ENCODE peak calls at places on chromosomes 6 and 20, in eight cellular contexts. J is GM19239; G is globus pallidus; I is anterior cingulate cortex; E is stimulated activated CD8-positive, alpha-beta memory T cell treated with anti-CD3 and anti-CD28 coated beads, Interleukin-12 subunit alpha, Interleukin-12 subunit beta, amount 100 ng/mL, for 1 hour; P is amygdala; U is activated CD8-positive, alpha-beta T cell treated with anti-CD3 and anti-CD28 coated beads for 36 hours; L is adrenal gland. W is an unnamed sample.

GRCh38 chr6:23003671-23004598 is 434.6 kb downstream of the HDGFL1 start:
- DNase-seq in J (no peak), G (no peak), I (no peak), E (no peak), P (no peak), U (no peak), L (no peak), W (peak)

GRCh38 chr20:51562334-51563140 is 20.0 kb upstream of the NFATC2 start:
- DNase-seq in J (no peak), G (peak), I (peak), E (no peak), P (peak), U (peak), L (peak), W (peak)

GRCh38 chr20:12358006-12358654 is 440.4 kb downstream of the BTBD3 start:
- DNase-seq in J (no peak), G (peak), I (no peak), E (no peak), P (no peak), U (no peak), L (no peak), W (no peak)

GRCh38 chr6:6455272-6455671 is 133.2 kb upstream of the LY86 start:
- DNase-seq in J (no peak), G (no peak), I (no peak), E (no peak), P (no peak), U (no peak), L (no peak), W (no peak)

GRCh38 chr6:56649053-56649769 is 6.5 kb upstream of the DST start:
- DNase-seq in J (no peak), G (no peak), I (no peak), E (no peak), P (no peak), U (no peak), L (no peak), W (no peak)

GRCh38 chr20:9172908-9173307 is 104.0 kb downstream of the PLCB4 start:
- DNase-seq in J (no peak), G (no peak), I (no peak), E (no peak), P (no peak), U (no peak), L (no peak), W (no peak)

GRCh38 chr6:113774122-113774835 is 82.9 kb upstream of the MARCKS start:
- DNase-seq in J (no peak), G (no peak), I (no peak), E (no peak), P (no peak), U (no peak), L (no peak), W (no peak)

GRCh38 chr6:118263929-118264486 is 284.1 kb upstream of the PLN start:
- DNase-seq in J (no peak), G (peak), I (peak), E (no peak), P (no peak), U (peak), L (peak), W (peak)

GRCh38 chr20:667351-668034 is 8.1 kb downstream of the SCRT2 start:
- DNase-seq in J (no peak), G (no peak), I (no peak), E (peak), P (no peak), U (peak), L (peak), W (peak)

W was measured in cerebellar cortex.